ENCODE peak calls at places on chromosomes 2 and 18, in six cellular contexts. O is left ventricle myocardium inferior; H is CD4-positive, alpha-beta T cell; A is uterus; B is heart left ventricle; Q is body of pancreas. G is an unnamed sample.
A peak's percentile ranks its signal among the peaks of the same experiment; 100 is the strongest.

GRCh38 chr2:233080836-233081229 is 20.7 kb downstream of the INPP5D start:
- DNase-seq in B (no peak), Q (no peak), O (no peak), H (no peak), A (no peak), G (no peak)

GRCh38 chr18:48897531-48897930 is 53.2 kb downstream of the SMAD7 start:
- DNase-seq in O (no peak), A (no peak), B (no peak), H (no peak), Q (no peak), G (no peak)

GRCh38 chr2:110873597-110874525 is 141.5 kb downstream of the ACOXL start:
- DNase-seq in O (no peak), H (no peak), Q (no peak), B (no peak), A (no peak), G (no peak)

GRCh38 chr2:15307526-15307925 is 253.6 kb downstream of the NBAS start:
- DNase-seq in H (no peak), B (no peak), O (no peak), A (no peak), Q (no peak), G (no peak)

GRCh38 chr2:42156756-42157155 is 12.4 kb upstream of the EML4 start:
- DNase-seq in H (no peak), A (no peak), O (no peak), Q (no peak), B (no peak), G (no peak)

GRCh38 chr2:205754924-205755321 is 72.6 kb downstream of the NRP2 start:
- DNase-seq in H (no peak), Q (no peak), B (no peak), O (no peak), A (no peak), G (no peak)

GRCh38 chr2:133360882-133361281 is 207.4 kb downstream of the NCKAP5 start:
- DNase-seq in O (no peak), A (no peak), Q (no peak), B (no peak), H (no peak), G (no peak)

GRCh38 chr2:227267406-227268115 is 57.5 kb upstream of the MFF start:
- DNase-seq in B (no peak), H (no peak), Q (no peak), A (no peak), O (peak; percentile 22), G (no peak)

GRCh38 chr2:219453691-219454131 is 19.1 kb downstream of the SPEG start:
- DNase-seq in H (no peak), A (peak; percentile 99), B (peak; percentile 68), Q (peak; percentile 28), O (peak; percentile 76), G (no peak)

GRCh38 chr18:70578480-70578879 is 289.6 kb downstream of the SOCS6 start:
- DNase-seq in Q (no peak), B (no peak), A (no peak), O (no peak), H (no peak), G (no peak)

GRCh38 chr2:110152943-110153342 is 37.3 kb upstream of the MALL start:
- DNase-seq in Q (no peak), A (no peak), B (no peak), H (no peak), O (no peak), G (no peak)

GRCh38 chr2:237626813-237627451 is 455 bp upstream of the LRRFIP1 start:
- DNase-seq in Q (peak; percentile 45), O (no peak), H (no peak), A (no peak), B (no peak), G (no peak)

GRCh38 chr2:135078417-135078816 is 26.3 kb downstream of the RAB3GAP1 start:
- DNase-seq in Q (no peak), H (no peak), A (no peak), B (no peak), O (no peak), G (no peak)

GRCh38 chr2:27308359-27308875 is at the start of gene UCN:
- DNase-seq in A (no peak), Q (peak; percentile 49), H (no peak), O (no peak), B (no peak), G (no peak)

GRCh38 chr2:171630812-171631626 is 56.2 kb upstream of the DYNC1I2 start:
- DNase-seq in H (no peak), A (no peak), B (no peak), Q (no peak), O (no peak), G (no peak)

GRCh38 chr18:29811519-29811918 is 1231.0 kb downstream of the DSC3 start:
- DNase-seq in B (no peak), Q (no peak), A (no peak), H (no peak), O (no peak), G (no peak)

GRCh38 chr2:235661538-235661937 is 167.7 kb downstream of the AGAP1 start:
- DNase-seq in Q (no peak), A (no peak), B (no peak), H (no peak), O (no peak), G (no peak)

GRCh38 chr2:24025264-24025663 is 15.4 kb downstream of the MFSD2B start:
- DNase-seq in O (no peak), A (no peak), H (no peak), B (no peak), Q (no peak), G (no peak)

GRCh38 chr18:13280066-13280795 is 61.7 kb downstream of the LDLRAD4 start:
- DNase-seq in A (no peak), Q (no peak), H (no peak), O (no peak), B (no peak), G (no peak)

GRCh38 chr2:138395565-138396306 is 105.8 kb upstream of the SPOPL start:
- DNase-seq in A (no peak), O (no peak), Q (no peak), H (no peak), B (no peak), G (no peak)

DNA sequence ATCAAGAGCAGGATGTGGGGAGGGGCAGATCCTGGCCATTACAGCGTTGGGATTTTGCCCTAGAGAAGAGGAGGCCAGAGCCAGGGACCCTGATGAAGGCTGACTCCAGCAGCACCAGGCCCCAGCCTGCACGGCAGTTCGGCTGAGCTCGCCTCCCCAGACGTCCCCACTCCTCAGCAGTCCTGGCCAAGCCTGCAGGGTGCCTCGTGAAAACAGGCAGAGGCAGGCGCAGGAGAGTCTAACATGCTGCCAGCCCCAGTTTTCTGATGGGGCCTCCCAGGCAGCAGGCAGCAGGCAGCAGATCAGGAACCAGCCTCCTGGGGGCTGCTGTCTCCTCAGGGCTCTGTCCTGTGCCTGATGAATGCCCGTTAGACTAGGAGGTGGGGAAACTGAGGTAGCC is 19.7 kb upstream of the GLI2 start:
- DNase-seq in B (no peak), Q (no peak), O (no peak), H (no peak), A (no peak), G (no peak)
- TF ChIP-seq CTCF in B (no peak), Q (no peak), O (no peak), H (no peak), A (no peak), G (no peak)

DNA sequence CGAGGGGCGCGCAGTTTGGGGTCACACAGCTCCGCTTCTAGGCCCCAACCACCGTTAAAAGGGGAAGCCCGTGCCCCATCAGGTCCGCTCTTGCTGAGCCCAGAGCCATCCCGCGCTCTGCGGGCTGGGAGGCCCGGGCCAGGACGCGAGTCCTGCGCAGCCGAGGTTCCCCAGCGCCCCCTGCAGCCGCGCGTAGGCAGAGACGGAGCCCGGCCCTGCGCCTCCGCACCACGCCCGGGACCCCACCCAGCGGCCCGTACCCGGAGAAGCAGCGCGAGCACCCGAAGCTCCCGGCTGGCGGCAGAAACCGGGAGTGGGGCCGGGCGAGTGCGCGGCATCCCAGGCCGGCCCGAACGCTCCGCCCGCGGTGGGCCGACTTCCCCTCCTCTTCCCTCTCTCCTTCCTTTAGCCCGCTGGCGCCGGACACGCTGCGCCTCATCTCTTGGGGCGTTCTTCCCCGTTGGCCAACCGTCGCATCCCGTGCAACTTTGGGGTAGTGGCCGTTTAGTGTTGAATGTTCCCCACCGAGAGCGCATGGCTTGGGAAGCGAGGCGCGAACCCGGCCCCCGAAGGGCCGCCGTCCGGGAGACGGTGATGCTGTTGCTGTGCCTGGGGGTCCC is at the start of gene ITGA4:
- DNase-seq in O (peak; percentile 71), Q (peak; percentile 53), A (peak; percentile 27), H (peak; percentile 88), B (peak; percentile 92), G (peak; percentile 81)
- TF ChIP-seq CTCF in O (peak; percentile 67), Q (peak; percentile 35), A (peak; percentile 13), H (peak; percentile 81), B (peak; percentile 55), G (peak; percentile 82)

GRCh38 chr2:106108351-106108750 is 85.8 kb downstream of the UXS1 start:
- DNase-seq in H (no peak), A (no peak), O (no peak), Q (no peak), B (no peak), G (no peak)
- TF ChIP-seq CTCF in H (peak; percentile 24), A (no peak), O (peak; percentile 54), Q (no peak), B (no peak), G (no peak)

DNA sequence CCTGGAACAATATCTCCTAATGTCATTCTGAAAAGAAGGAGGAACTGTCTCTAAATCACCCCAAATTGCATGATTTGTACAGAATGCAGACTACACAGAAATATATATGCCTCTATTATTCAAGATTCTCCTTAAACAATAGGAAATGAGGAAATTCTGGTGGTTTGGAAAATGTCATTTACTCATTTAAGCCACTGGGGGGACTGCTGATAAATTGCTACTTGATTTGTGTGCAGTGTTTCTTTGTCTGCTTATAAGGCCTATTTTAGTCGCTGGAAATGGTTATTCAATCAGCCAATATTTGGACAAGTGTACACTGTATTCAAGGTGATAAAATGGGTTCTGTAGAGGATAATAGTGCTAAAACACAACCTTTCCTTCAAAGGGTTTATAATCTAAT is 801.9 kb upstream of the CELF4 start:
- DNase-seq in Q (no peak), A (no peak), O (no peak), H (no peak), B (no peak), G (no peak)
- TF ChIP-seq CTCF in Q (no peak), A (no peak), O (no peak), H (no peak), B (no peak), G (no peak)

DNA sequence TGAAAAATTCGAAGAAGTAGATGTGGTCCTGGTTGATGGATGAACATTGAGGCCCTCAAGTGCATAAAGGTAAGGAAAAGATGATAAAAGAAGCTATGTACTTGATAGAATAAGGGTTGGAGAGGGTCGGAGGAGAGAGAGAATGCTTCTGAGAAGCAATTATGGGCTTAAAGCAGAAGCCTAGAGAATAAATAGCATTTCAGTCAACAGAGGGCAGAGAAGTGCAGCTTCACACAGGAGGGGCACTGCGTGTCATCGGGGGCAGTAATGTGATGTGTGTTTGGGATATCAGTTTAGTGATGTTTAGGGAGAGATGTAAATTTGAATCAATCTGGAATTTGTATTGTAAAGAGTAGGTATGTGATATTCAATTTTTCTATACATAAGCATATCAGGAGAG is 334.5 kb downstream of the PIK3C3 start:
- DNase-seq in B (no peak), A (no peak), O (no peak), Q (no peak), H (no peak), G (no peak)
- TF ChIP-seq CTCF in B (no peak), A (no peak), O (no peak), Q (no peak), H (no peak), G (no peak)

GRCh38 chr18:63974991-63975390 is 5.1 kb downstream of the SERPINB8 start:
- DNase-seq in B (no peak), O (no peak), H (no peak), A (no peak), Q (no peak), G (no peak)
- TF ChIP-seq CTCF in B (no peak), O (peak; percentile 14), H (no peak), A (no peak), Q (no peak), G (no peak)

GRCh38 chr2:127704641-127705243 is 3.4 kb downstream of the SFT2D3 start:
- DNase-seq in A (no peak), O (no peak), Q (no peak), B (no peak), H (no peak), G (no peak)
- TF ChIP-seq CTCF in A (no peak), O (no peak), Q (no peak), B (no peak), H (no peak), G (no peak)

G was measured in natural killer cell.